ENCODE peak calls at places on chromosomes 7 and 10, in four cellular contexts. One of them, this sample, is unnamed.

GRCh38 chr7:135333946-135334345 is 100.3 kb downstream of the STRA8 start:
- DNase-seq in fibroblast of mammary gland: no peak
- DNase-seq in NB4: no peak
- DNase-seq in HEK293T: no peak
- DNase-seq in this sample: no peak

GRCh38 chr10:79116801-79117723 is 48.3 kb downstream of the ZMIZ1 start:
- DNase-seq in fibroblast of mammary gland: no peak
- DNase-seq in NB4: no peak
- DNase-seq in HEK293T: peak; percentile 45
- DNase-seq in this sample: peak; percentile 78

GRCh38 chr10:128178319-128178937 is 52.2 kb upstream of the MKI67 start:
- DNase-seq in fibroblast of mammary gland: peak; percentile 14
- DNase-seq in NB4: peak; percentile 54
- DNase-seq in HEK293T: peak; percentile 73
- DNase-seq in this sample: peak; percentile 14

GRCh38 chr7:27211694-27212316 is 11.9 kb upstream of the HOXA13 start:
- DNase-seq in fibroblast of mammary gland: no peak
- DNase-seq in NB4: no peak
- DNase-seq in HEK293T: no peak
- DNase-seq in this sample: no peak

GRCh38 chr7:45563401-45563800 is 10.8 kb upstream of the ADCY1 start:
- DNase-seq in fibroblast of mammary gland: no peak
- DNase-seq in NB4: no peak
- DNase-seq in HEK293T: no peak
- DNase-seq in this sample: no peak

GRCh38 chr7:66150471-66150870 is 35.8 kb downstream of the CRCP start:
- DNase-seq in fibroblast of mammary gland: peak; percentile 92
- DNase-seq in NB4: peak; percentile 31
- DNase-seq in HEK293T: no peak
- DNase-seq in this sample: peak; percentile 93

GRCh38 chr7:21945374-21946227 is at the start of gene CDCA7L:
- DNase-seq in fibroblast of mammary gland: peak; percentile 63
- DNase-seq in NB4: peak; percentile 92
- DNase-seq in HEK293T: peak; percentile 76
- DNase-seq in this sample: peak; percentile 73

GRCh38 chr10:73814896-73815718 is 3.7 kb upstream of the NDST2 start:
- DNase-seq in fibroblast of mammary gland: peak; percentile 22
- DNase-seq in NB4: peak; percentile 38
- DNase-seq in HEK293T: peak; percentile 54
- DNase-seq in this sample: no peak

GRCh38 chr10:130905386-130905785 is 406.1 kb downstream of the TCERG1L start:
- DNase-seq in fibroblast of mammary gland: no peak
- DNase-seq in NB4: no peak
- DNase-seq in HEK293T: no peak
- DNase-seq in this sample: no peak

GRCh38 chr7:158595068-158595467 is 7.4 kb upstream of the PTPRN2 start:
- DNase-seq in fibroblast of mammary gland: peak; percentile 23
- DNase-seq in NB4: peak; percentile 69
- DNase-seq in HEK293T: no peak
- DNase-seq in this sample: peak; percentile 40

GRCh38 chr10:132642732-132643008 is 105.1 kb downstream of the INPP5A start:
- DNase-seq in fibroblast of mammary gland: no peak
- DNase-seq in NB4: no peak
- DNase-seq in HEK293T: no peak
- DNase-seq in this sample: no peak

This sample was measured in fibroblast of villous mesenchyme.